ENCODE peak calls at places on chromosomes 11 and 22, in five cellular contexts. H, C, I, Y and G are unnamed samples.

GRCh38 chr22:49380095-49380827 is 447.4 kb downstream of the BRD1 start:
- DNase-seq in H (no peak), C (no peak), I (no peak), Y (no peak), G (no peak)

GRCh38 chr22:38177926-38178604 is 3.6 kb downstream of the PLA2G6 start:
- DNase-seq in H (peak; percentile 64), C (peak; percentile 82), I (no peak), Y (no peak), G (peak; percentile 51)

GRCh38 chr11:107928767-107929507 is 689 bp downstream of the RAB39A start:
- DNase-seq in H (peak; percentile 14), C (no peak), I (no peak), Y (peak; percentile 45), G (peak; percentile 10)

GRCh38 chr22:23547818-23548500 is 32.1 kb downstream of the IGLL1 start:
- DNase-seq in H (no peak), C (peak; percentile 11), I (no peak), Y (no peak), G (no peak)

GRCh38 chr11:18844753-18845367 is 53.3 kb upstream of the PTPN5 start:
- DNase-seq in H (no peak), C (no peak), I (no peak), Y (peak; percentile 40), G (no peak)

GRCh38 chr11:66118847-66119246 is 48.8 kb downstream of the PACS1 start:
- DNase-seq in H (no peak), C (no peak), I (no peak), Y (no peak), G (no peak)

GRCh38 chr11:117076941-117077659 is 21.1 kb downstream of the SIK3 start:
- DNase-seq in H (no peak), C (no peak), I (peak; percentile 57), Y (no peak), G (no peak)

GRCh38 chr22:46953968-46954755 is 191.7 kb downstream of the TBC1D22A start:
- DNase-seq in H (no peak), C (no peak), I (no peak), Y (no peak), G (no peak)

GRCh38 chr11:85884581-85885021 is 29.4 kb downstream of the CCDC83 start:
- DNase-seq in H (no peak), C (no peak), I (no peak), Y (no peak), G (no peak)

GRCh38 chr11:73532310-73532709 is 65.6 kb downstream of the FAM168A start:
- DNase-seq in H (no peak), C (no peak), I (no peak), Y (no peak), G (no peak)

GRCh38 chr22:20565079-20565734 is 57.8 kb downstream of the MED15 start:
- DNase-seq in H (no peak), C (peak; percentile 46), I (no peak), Y (no peak), G (no peak)

GRCh38 chr11:32794439-32794838 is at the start of gene CCDC73:
- DNase-seq in H (no peak), C (no peak), I (no peak), Y (peak; percentile 0), G (no peak)

GRCh38 chr11:73142128-73142377 is at the start of gene FCHSD2:
- DNase-seq in H (no peak), C (no peak), I (no peak), Y (no peak), G (no peak)

GRCh38 chr22:44269757-44270555 is 42.8 kb downstream of the SHISAL1 start:
- DNase-seq in H (no peak), C (no peak), I (no peak), Y (no peak), G (no peak)

GRCh38 chr11:126383301-126384052 is 28.0 kb downstream of the ST3GAL4 start:
- DNase-seq in H (no peak), C (no peak), I (no peak), Y (no peak), G (no peak)

GRCh38 chr11:60994450-60995135 is 23.1 kb downstream of the CD6 start:
- DNase-seq in H (no peak), C (no peak), I (no peak), Y (no peak), G (no peak)

GRCh38 chr11:122817121-122817520 is 21.2 kb upstream of the CRTAM start:
- DNase-seq in H (no peak), C (no peak), I (no peak), Y (no peak), G (peak; percentile 13)

GRCh38 chr22:41524809-41525449 is 19.3 kb downstream of the POLR3H start:
- DNase-seq in H (no peak), C (no peak), I (no peak), Y (no peak), G (peak; percentile 38)

GRCh38 chr22:41524283-41524682 is 20.0 kb downstream of the POLR3H start:
- DNase-seq in H (peak; percentile 67), C (peak; percentile 91), I (no peak), Y (no peak), G (peak; percentile 59)

GRCh38 chr22:41526802-41527799 is 17.2 kb downstream of the POLR3H start:
- DNase-seq in H (no peak), C (peak; percentile 84), I (no peak), Y (peak; percentile 64), G (peak; percentile 55)

GRCh38 chr22:41525450-41526225 is 18.6 kb downstream of the POLR3H start:
- DNase-seq in H (no peak), C (no peak), I (no peak), Y (no peak), G (no peak)

DNA sequence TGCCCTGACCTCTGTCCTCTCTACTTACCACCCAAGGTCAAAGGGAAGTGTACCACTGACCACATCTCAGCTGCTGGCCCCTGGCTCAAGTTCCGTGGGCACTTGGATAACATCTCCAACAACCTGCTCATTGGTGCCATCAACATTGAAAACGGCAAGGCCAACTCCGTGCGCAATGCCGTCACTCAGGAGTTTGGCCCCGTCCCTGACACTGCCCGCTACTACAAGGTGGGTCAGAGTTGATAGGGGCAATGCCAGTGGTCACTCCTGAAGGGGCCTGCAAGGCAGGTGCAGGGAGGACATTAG is 18.1 kb downstream of the POLR3H start:
- DNase-seq in H (no peak), C (no peak), I (no peak), Y (no peak), G (no peak)
- H3K36me3 ChIP-seq in H (no peaks in the 10 kb centered on the region), C (peaks cover 26% of the 10 kb centered on the region), I (peaks cover 58% of the 10 kb centered on the region), Y (no peaks in the 10 kb centered on the region), G (no peaks in the 10 kb centered on the region)

GRCh38 chr11:69014084-69014935 is 1.3 kb upstream of the MRGPRF start:
- DNase-seq in H (no peak), C (peak; percentile 96), I (no peak), Y (peak; percentile 69), G (peak; percentile 65)
- TF ChIP-seq EP300 in H (no peak), C (no peak), I (no peak), Y (no peak), G (no peak)

GRCh38 chr11:1067812-1068496 is 6.7 kb upstream of the MUC2 start:
- DNase-seq in H (no peak), C (no peak), I (no peak), Y (no peak), G (no peak)
- H3K36me3 ChIP-seq in H (no peaks in the 10 kb centered on the region), C (no peaks in the 10 kb centered on the region), I (no peaks in the 10 kb centered on the region), Y (no peaks in the 10 kb centered on the region), G (no peaks in the 10 kb centered on the region)

DNA sequence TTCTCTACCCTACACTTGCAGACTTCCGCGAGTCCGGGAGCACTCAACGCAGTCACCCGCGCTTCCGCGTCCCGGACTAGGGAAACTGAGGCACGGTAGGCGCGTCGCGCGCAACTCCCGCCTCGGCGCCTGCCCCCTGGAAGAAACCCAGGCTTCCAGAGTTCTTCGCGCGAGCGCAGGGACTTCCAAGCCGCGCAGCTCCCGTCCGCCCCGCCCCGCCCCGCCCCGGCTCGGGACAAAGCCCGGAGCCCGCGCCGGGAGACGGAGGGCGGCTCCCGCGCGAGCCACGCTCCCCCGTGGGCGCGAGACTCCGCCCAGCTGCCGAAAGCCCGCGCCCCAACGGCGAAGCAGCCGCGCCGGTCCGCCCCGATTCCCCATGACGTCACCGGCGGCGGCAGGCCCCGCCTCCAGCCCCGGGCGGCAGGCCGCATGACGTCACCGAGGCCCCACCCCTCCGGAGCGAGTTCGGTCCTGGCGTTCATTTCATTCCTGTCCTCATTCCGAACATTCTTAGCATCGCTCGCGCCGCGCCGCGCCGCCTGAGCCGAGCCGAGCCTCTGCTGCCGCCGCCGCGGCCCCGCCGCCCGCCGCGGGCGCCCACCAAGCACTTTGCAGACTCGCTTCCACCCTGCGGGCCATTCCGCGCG is at the start of gene TEAD1:
- DNase-seq in H (peak; percentile 93), C (peak; percentile 98), I (no peak), Y (peak; percentile 99), G (peak; percentile 97)
- TF ChIP-seq EP300 in H (peak; percentile 31), C (no peak), I (no peak), Y (no peak), G (peak; percentile 58)

GRCh38 chr22:50567721-50568252 is 5.1 kb upstream of the SYCE3 start:
- DNase-seq in H (no peak), C (peak; percentile 46), I (no peak), Y (no peak), G (peak; percentile 6)

GRCh38 chr22:50561401-50562074 is 1.2 kb downstream of the SYCE3 start:
- DNase-seq in H (no peak), C (peak; percentile 59), I (no peak), Y (no peak), G (no peak)

GRCh38 chr22:50562523-50563409 is at the start of gene SYCE3:
- DNase-seq in H (peak; percentile 96), C (peak; percentile 98), I (peak; percentile 75), Y (peak; percentile 97), G (peak; percentile 99)

GRCh38 chr22:50563410-50564160 is 866 bp upstream of the SYCE3 start:
- DNase-seq in H (no peak), C (no peak), I (no peak), Y (peak; percentile 37), G (no peak)

DNA sequence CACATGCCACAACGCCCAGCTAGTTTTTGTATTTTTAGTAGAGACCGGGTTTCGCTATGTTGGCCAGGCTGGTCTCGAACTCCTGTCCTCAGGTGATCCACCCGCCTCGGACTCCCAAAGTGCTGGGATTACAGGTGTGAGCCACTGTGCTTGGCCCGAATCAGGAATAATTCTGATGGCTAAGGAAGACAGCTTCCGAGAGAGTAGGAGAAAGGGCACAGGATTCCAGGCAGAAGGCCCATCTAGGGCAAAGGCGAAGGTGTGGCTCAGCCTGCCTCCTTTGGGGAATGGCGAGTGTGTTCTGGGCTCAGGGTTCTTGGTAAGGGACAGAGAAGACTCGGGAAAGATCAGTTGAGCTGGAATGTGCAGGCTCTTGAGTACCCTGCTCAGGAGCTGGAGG is 1.6 kb upstream of the SYCE3 start:
- DNase-seq in H (no peak), C (no peak), I (no peak), Y (no peak), G (peak; percentile 63)
- H3K36me3 ChIP-seq in H (no peaks in the 10 kb centered on the region), C (no peaks in the 10 kb centered on the region), I (peaks cover 5% of the 10 kb centered on the region), Y (no peaks in the 10 kb centered on the region), G (no peaks in the 10 kb centered on the region)

GRCh38 chr11:46446343-46446751 is 54.8 kb upstream of the CHRM4 start:
- DNase-seq in H (no peak), C (no peak), I (no peak), Y (no peak), G (no peak)
- TF ChIP-seq EP300 in H (no peak), C (no peak), I (no peak), Y (no peak), G (no peak)

DNA sequence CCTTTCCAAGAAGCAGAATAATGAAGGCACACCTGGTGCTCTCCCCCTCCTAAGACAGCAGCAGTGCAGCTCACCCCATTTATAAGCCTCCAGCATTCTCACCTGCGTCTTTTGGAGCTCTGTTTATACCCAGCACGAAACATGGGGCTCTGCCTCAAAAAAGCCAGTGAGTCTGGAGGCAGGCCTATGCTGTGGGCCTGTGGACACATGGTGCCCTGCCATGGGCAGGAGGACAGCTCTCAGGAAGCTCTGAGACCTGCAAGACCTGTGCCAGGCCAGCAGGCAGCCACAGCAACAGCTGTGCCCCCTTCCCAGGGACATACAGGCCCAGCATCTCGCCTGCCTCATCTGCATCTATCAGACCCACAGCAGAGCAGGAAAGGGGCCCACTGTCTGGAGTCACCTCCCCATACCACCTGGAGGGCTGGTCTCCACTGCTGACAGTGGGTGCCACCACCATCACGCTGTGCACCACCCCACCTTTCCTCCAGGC is 64.2 kb downstream of the DGCR2 start:
- DNase-seq in H (no peak), C (peak; percentile 55), I (no peak), Y (no peak), G (no peak)
- H3K36me3 ChIP-seq in H (peaks cover 20% of the 10 kb centered on the region), C (peaks cover 6% of the 10 kb centered on the region), I (peaks cover 16% of the 10 kb centered on the region), Y (peaks cover 8% of the 10 kb centered on the region), G (no peaks in the 10 kb centered on the region)